ENCODE peak calls at places on chromosomes 2 and 18, in six cellular contexts. One of them, this sample, is unnamed.

GRCh38 chr18:56919190-56919589 is 227.7 kb upstream of the BOD1L2 start:
- DNase-seq in transverse colon: no peak
- DNase-seq in A549: no peak
- DNase-seq in tibial nerve: no peak
- DNase-seq in heart left ventricle: no peak
- DNase-seq in spleen: no peak
- DNase-seq in this sample: no peak

GRCh38 chr2:55019547-55020258 is 30.5 kb downstream of the RTN4 start:
- DNase-seq in spleen: no peak
- DNase-seq in transverse colon: no peak
- DNase-seq in tibial nerve: no peak
- DNase-seq in heart left ventricle: no peak
- DNase-seq in A549: no peak
- DNase-seq in this sample: no peak

GRCh38 chr2:6627316-6627715 is 238.4 kb downstream of the CMPK2 start:
- DNase-seq in transverse colon: no peak
- DNase-seq in tibial nerve: no peak
- DNase-seq in spleen: no peak
- DNase-seq in heart left ventricle: no peak
- DNase-seq in A549: no peak
- DNase-seq in this sample: no peak

GRCh38 chr18:9008203-9008708 is 94.2 kb upstream of the NDUFV2 start:
- DNase-seq in transverse colon: no peak
- DNase-seq in spleen: no peak
- DNase-seq in heart left ventricle: no peak
- DNase-seq in tibial nerve: no peak
- DNase-seq in A549: no peak
- DNase-seq in this sample: no peak

GRCh38 chr2:111139637-111140317 is 19.1 kb downstream of the BCL2L11 start:
- DNase-seq in A549: no peak
- DNase-seq in heart left ventricle: no peak
- DNase-seq in tibial nerve: no peak
- DNase-seq in transverse colon: no peak
- DNase-seq in spleen: no peak
- DNase-seq in this sample: no peak

GRCh38 chr18:45938488-45938935 is 28.6 kb downstream of the EPG5 start:
- DNase-seq in heart left ventricle: no peak
- DNase-seq in transverse colon: no peak
- DNase-seq in A549: no peak
- DNase-seq in spleen: no peak
- DNase-seq in tibial nerve: no peak
- DNase-seq in this sample: no peak

GRCh38 chr2:74186038-74186437 is 7.4 kb upstream of the MOB1A start:
- DNase-seq in transverse colon: peak; percentile 45
- DNase-seq in spleen: peak; percentile 82
- DNase-seq in A549: no peak
- DNase-seq in heart left ventricle: peak; percentile 30
- DNase-seq in tibial nerve: no peak
- DNase-seq in this sample: peak; percentile 50

GRCh38 chr2:239376351-239376750 is 24.5 kb downstream of the HDAC4 start:
- DNase-seq in tibial nerve: peak; percentile 7
- DNase-seq in heart left ventricle: no peak
- DNase-seq in spleen: peak; percentile 64
- DNase-seq in transverse colon: no peak
- DNase-seq in A549: no peak
- DNase-seq in this sample: peak; percentile 9

GRCh38 chr2:230953843-230954242 is 28.8 kb upstream of the GPR55 start:
- DNase-seq in transverse colon: no peak
- DNase-seq in A549: no peak
- DNase-seq in spleen: no peak
- DNase-seq in tibial nerve: no peak
- DNase-seq in heart left ventricle: no peak
- DNase-seq in this sample: no peak

GRCh38 chr18:26121476-26121875 is 12.2 kb upstream of the PSMA8 start:
- DNase-seq in spleen: no peak
- DNase-seq in A549: no peak
- DNase-seq in transverse colon: no peak
- DNase-seq in heart left ventricle: no peak
- DNase-seq in tibial nerve: no peak
- DNase-seq in this sample: no peak

GRCh38 chr2:15640291-15640711 is 48.6 kb downstream of the DDX1 start:
- DNase-seq in A549: no peak
- DNase-seq in transverse colon: no peak
- DNase-seq in tibial nerve: no peak
- DNase-seq in spleen: no peak
- DNase-seq in heart left ventricle: peak; percentile 47
- DNase-seq in this sample: no peak

GRCh38 chr2:193963472-193964119 is 1693.4 kb upstream of the SLC39A10 start:
- DNase-seq in heart left ventricle: no peak
- DNase-seq in tibial nerve: no peak
- DNase-seq in spleen: no peak
- DNase-seq in A549: peak; percentile 33
- DNase-seq in transverse colon: no peak
- DNase-seq in this sample: no peak

GRCh38 chr2:57450170-57450569 is 596.4 kb upstream of the VRK2 start:
- DNase-seq in heart left ventricle: no peak
- DNase-seq in transverse colon: no peak
- DNase-seq in tibial nerve: no peak
- DNase-seq in spleen: no peak
- DNase-seq in A549: no peak
- DNase-seq in this sample: no peak

GRCh38 chr2:7031424-7032245 is 114.4 kb downstream of the RNF144A start:
- DNase-seq in transverse colon: peak; percentile 93
- DNase-seq in tibial nerve: no peak
- DNase-seq in heart left ventricle: no peak
- DNase-seq in A549: peak; percentile 66
- DNase-seq in spleen: peak; percentile 86
- DNase-seq in this sample: no peak

GRCh38 chr2:74146929-74147728 is 583 bp downstream of the BOLA3 start:
- DNase-seq in heart left ventricle: no peak
- DNase-seq in transverse colon: no peak
- DNase-seq in tibial nerve: no peak
- DNase-seq in spleen: no peak
- DNase-seq in A549: no peak
- DNase-seq in this sample: peak; percentile 54

GRCh38 chr2:21836766-21837543 is 713.2 kb downstream of the TDRD15 start:
- DNase-seq in heart left ventricle: no peak
- DNase-seq in spleen: no peak
- DNase-seq in A549: no peak
- DNase-seq in tibial nerve: no peak
- DNase-seq in transverse colon: no peak
- DNase-seq in this sample: no peak

GRCh38 chr2:2564300-2565085 is 233.4 kb upstream of the MYT1L start:
- DNase-seq in A549: no peak
- DNase-seq in transverse colon: no peak
- DNase-seq in heart left ventricle: no peak
- DNase-seq in spleen: peak; percentile 62
- DNase-seq in tibial nerve: no peak
- DNase-seq in this sample: no peak

GRCh38 chr2:23390152-23390551 is 5.2 kb downstream of the KLHL29 start:
- DNase-seq in spleen: no peak
- DNase-seq in transverse colon: no peak
- DNase-seq in heart left ventricle: no peak
- DNase-seq in A549: no peak
- DNase-seq in tibial nerve: no peak
- DNase-seq in this sample: peak; percentile 67

GRCh38 chr2:47011696-47012095 is 96.1 kb upstream of the MCFD2 start:
- DNase-seq in spleen: no peak
- DNase-seq in heart left ventricle: no peak
- DNase-seq in transverse colon: no peak
- DNase-seq in A549: no peak
- DNase-seq in tibial nerve: no peak
- DNase-seq in this sample: no peak
- H3K4me1 ChIP-seq in spleen: peaks cover 47% of the 10 kb centered on the region
- H3K4me1 ChIP-seq in heart left ventricle: peaks cover 59% of the 10 kb centered on the region
- H3K4me1 ChIP-seq in transverse colon: peaks cover 20% of the 10 kb centered on the region
- H3K4me1 ChIP-seq in A549: peaks cover 33% of the 10 kb centered on the region
- H3K4me1 ChIP-seq in tibial nerve: peaks cover 87% of the 10 kb centered on the region
- H3K4me1 ChIP-seq in this sample: peaks cover 45% of the 10 kb centered on the region

GRCh38 chr2:216503697-216504375 is 5.2 kb downstream of the RPL37A start:
- DNase-seq in heart left ventricle: no peak
- DNase-seq in tibial nerve: no peak
- DNase-seq in spleen: no peak
- DNase-seq in transverse colon: no peak
- DNase-seq in A549: no peak
- DNase-seq in this sample: no peak

GRCh38 chr2:216502776-216503629 is 4.4 kb downstream of the RPL37A start:
- DNase-seq in heart left ventricle: no peak
- DNase-seq in A549: no peak
- DNase-seq in tibial nerve: no peak
- DNase-seq in transverse colon: no peak
- DNase-seq in spleen: no peak
- DNase-seq in this sample: no peak

GRCh38 chr2:216504376-216504762 is 5.7 kb downstream of the RPL37A start:
- DNase-seq in A549: no peak
- DNase-seq in transverse colon: no peak
- DNase-seq in spleen: no peak
- DNase-seq in heart left ventricle: no peak
- DNase-seq in tibial nerve: no peak
- DNase-seq in this sample: no peak

GRCh38 chr2:216507220-216508143 is 8.8 kb downstream of the RPL37A start:
- DNase-seq in tibial nerve: no peak
- DNase-seq in A549: no peak
- DNase-seq in transverse colon: no peak
- DNase-seq in heart left ventricle: no peak
- DNase-seq in spleen: no peak
- DNase-seq in this sample: no peak

DNA sequence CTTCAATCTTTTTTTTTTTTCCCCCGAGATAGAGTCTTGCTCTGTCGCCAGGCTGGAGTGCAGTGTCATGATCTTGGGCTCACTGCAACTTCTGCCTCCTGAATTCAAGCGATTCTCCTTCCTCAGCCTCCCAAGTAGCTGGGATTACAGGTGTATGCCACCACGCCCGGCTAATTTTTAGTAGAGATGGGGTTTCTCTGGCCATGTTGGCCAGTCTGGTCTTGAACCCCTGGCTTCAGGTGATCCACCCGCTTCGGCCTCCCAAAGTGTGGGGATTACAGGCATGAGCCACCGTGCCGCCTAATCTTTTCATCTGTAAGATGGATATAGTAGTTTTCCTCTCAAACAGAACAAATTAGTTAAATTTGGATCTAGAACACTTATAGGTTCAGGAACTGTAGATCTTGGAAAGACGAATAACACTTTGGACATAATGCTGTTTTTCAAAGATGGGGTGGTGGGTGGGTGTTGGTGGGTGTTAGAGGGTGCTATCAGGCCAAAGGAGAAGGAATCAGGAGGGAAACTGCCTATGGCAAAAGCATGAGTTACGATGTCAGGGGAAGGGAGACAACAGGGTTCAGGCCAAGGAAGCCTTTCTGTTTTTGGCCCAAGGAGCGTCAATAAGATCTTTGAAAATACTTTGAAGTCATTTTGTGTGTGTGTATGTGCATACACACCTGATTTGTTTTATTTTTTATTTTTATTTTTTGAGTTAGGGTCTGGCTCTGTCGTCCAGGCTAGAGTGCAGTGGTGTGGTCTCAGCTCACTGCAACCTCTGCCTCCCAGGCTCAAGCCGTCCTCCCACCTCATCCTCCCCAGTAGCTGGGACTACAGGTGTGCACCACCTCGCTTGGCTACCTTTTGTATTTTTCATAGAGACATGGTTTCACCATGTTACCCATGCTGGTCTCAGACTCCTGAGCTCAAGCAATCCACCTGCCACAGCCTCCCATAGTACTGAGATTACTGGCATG is 6.8 kb downstream of the RPL37A start:
- DNase-seq in heart left ventricle: no peak
- DNase-seq in tibial nerve: no peak
- DNase-seq in spleen: no peak
- DNase-seq in transverse colon: no peak
- DNase-seq in A549: no peak
- DNase-seq in this sample: no peak
- TF ChIP-seq POLR2A in heart left ventricle: no peak
- TF ChIP-seq POLR2A in tibial nerve: no peak
- TF ChIP-seq POLR2A in spleen: no peak
- TF ChIP-seq POLR2A in transverse colon: no peak
- TF ChIP-seq POLR2A in A549: no peak
- TF ChIP-seq POLR2A in this sample: no peak

GRCh38 chr2:101766337-101766736 is 68.8 kb downstream of the MAP4K4 start:
- DNase-seq in spleen: no peak
- DNase-seq in heart left ventricle: no peak
- DNase-seq in transverse colon: no peak
- DNase-seq in tibial nerve: no peak
- DNase-seq in A549: no peak
- DNase-seq in this sample: no peak

GRCh38 chr2:101762451-101763171 is 65.1 kb downstream of the MAP4K4 start:
- DNase-seq in spleen: no peak
- DNase-seq in heart left ventricle: peak; percentile 33
- DNase-seq in tibial nerve: no peak
- DNase-seq in A549: no peak
- DNase-seq in transverse colon: no peak
- DNase-seq in this sample: no peak

GRCh38 chr2:101766871-101767739 is 69.6 kb downstream of the MAP4K4 start:
- DNase-seq in A549: peak; percentile 70
- DNase-seq in tibial nerve: no peak
- DNase-seq in spleen: no peak
- DNase-seq in transverse colon: no peak
- DNase-seq in heart left ventricle: no peak
- DNase-seq in this sample: no peak

GRCh38 chr2:101759162-101759561 is 61.7 kb downstream of the MAP4K4 start:
- DNase-seq in A549: peak; percentile 81
- DNase-seq in tibial nerve: no peak
- DNase-seq in heart left ventricle: no peak
- DNase-seq in transverse colon: no peak
- DNase-seq in spleen: no peak
- DNase-seq in this sample: peak; percentile 14

GRCh38 chr2:101763496-101764333 is 66.2 kb downstream of the MAP4K4 start:
- DNase-seq in A549: peak; percentile 41
- DNase-seq in spleen: no peak
- DNase-seq in tibial nerve: no peak
- DNase-seq in transverse colon: no peak
- DNase-seq in heart left ventricle: no peak
- DNase-seq in this sample: no peak
- H3K4me1 ChIP-seq in A549: peaks cover 72% of the 10 kb centered on the region
- H3K4me1 ChIP-seq in spleen: peaks cover 84% of the 10 kb centered on the region
- H3K4me1 ChIP-seq in tibial nerve: peaks cover 82% of the 10 kb centered on the region
- H3K4me1 ChIP-seq in transverse colon: peaks cover 21% of the 10 kb centered on the region
- H3K4me1 ChIP-seq in heart left ventricle: peaks cover 73% of the 10 kb centered on the region
- H3K4me1 ChIP-seq in this sample: peaks cover 7% of the 10 kb centered on the region

GRCh38 chr2:84906108-84906899 is 848 bp downstream of the TMSB10 start:
- DNase-seq in transverse colon: peak; percentile 73
- DNase-seq in spleen: peak; percentile 93
- DNase-seq in heart left ventricle: peak; percentile 56
- DNase-seq in A549: peak; percentile 29
- DNase-seq in tibial nerve: no peak
- DNase-seq in this sample: peak; percentile 51

GRCh38 chr2:84906900-84907714 is 1.7 kb downstream of the TMSB10 start:
- DNase-seq in A549: peak; percentile 96
- DNase-seq in tibial nerve: no peak
- DNase-seq in spleen: peak; percentile 91
- DNase-seq in heart left ventricle: peak; percentile 77
- DNase-seq in transverse colon: peak; percentile 69
- DNase-seq in this sample: peak; percentile 63

GRCh38 chr2:84904151-84904550 is 1.3 kb upstream of the TMSB10 start:
- DNase-seq in spleen: peak; percentile 58
- DNase-seq in tibial nerve: no peak
- DNase-seq in heart left ventricle: no peak
- DNase-seq in transverse colon: no peak
- DNase-seq in A549: no peak
- DNase-seq in this sample: no peak

GRCh38 chr2:84904717-84905174 is 710 bp upstream of the TMSB10 start:
- DNase-seq in heart left ventricle: peak; percentile 78
- DNase-seq in spleen: peak; percentile 90
- DNase-seq in transverse colon: peak; percentile 90
- DNase-seq in A549: peak; percentile 80
- DNase-seq in tibial nerve: peak; percentile 82
- DNase-seq in this sample: peak; percentile 65

GRCh38 chr2:84905181-84906107 is at the start of gene TMSB10:
- DNase-seq in heart left ventricle: peak; percentile 93
- DNase-seq in spleen: peak; percentile 97
- DNase-seq in A549: peak; percentile 91
- DNase-seq in tibial nerve: peak; percentile 83
- DNase-seq in transverse colon: peak; percentile 93
- DNase-seq in this sample: peak; percentile 84
- TF ChIP-seq POLR2A in heart left ventricle: no peak
- TF ChIP-seq POLR2A in spleen: peak; percentile 96
- TF ChIP-seq POLR2A in A549: peak; percentile 98
- TF ChIP-seq POLR2A in tibial nerve: peak; percentile 96
- TF ChIP-seq POLR2A in transverse colon: peak; percentile 98
- TF ChIP-seq POLR2A in this sample: peak; percentile 93

This sample was measured in adrenal gland.